ENCODE peak calls at places on chromosome X, in four cellular contexts. A is AG10803; H is activated T-helper 2 cell treated with anti-CD3 and anti-CD28 coated beads, Interferon-gamma antibody, Interleukin-2, Interleukin-4, amounts not matched to agents 10 μg/mL and 5 μg/mL and 100 μg/mL, durations not matched to agents 14 hours and 24 hours and 36 hours; Y is GM03348. O is an unnamed sample.

GRCh38 chrX:101595739-101596419 is 21.9 kb downstream of the ARMCX6 start:
- DNase-seq in Y (peak; percentile 52), H (no peak), A (peak; percentile 79), O (peak; percentile 70)

GRCh38 chrX:39823848-39824247 is 273.9 kb downstream of the BCOR start:
- DNase-seq in H (no peak), A (no peak), Y (no peak), O (no peak)

GRCh38 chrX:100928660-100929613 is at the start of gene XKRX:
- DNase-seq in Y (peak; percentile 44), H (peak; percentile 8), A (no peak), O (no peak)

GRCh38 chrX:51568586-51568985 is 50.1 kb downstream of the CENPVL3 start:
- DNase-seq in Y (peak; percentile 4), A (peak; percentile 33), H (no peak), O (peak; percentile 12)

GRCh38 chrX:8044861-8045434 is 117.7 kb upstream of the PNPLA4 start:
- DNase-seq in A (no peak), Y (no peak), H (no peak), O (no peak)

GRCh38 chrX:2521092-2521926 is 20.5 kb upstream of the DHRSX start:
- DNase-seq in Y (no peak), H (no peak), A (peak; percentile 37), O (no peak)

GRCh38 chrX:125205084-125205917 is 114.4 kb upstream of the TEX13C start:
- DNase-seq in A (peak; percentile 6), Y (peak; percentile 25), H (no peak), O (peak; percentile 9)

GRCh38 chrX:110915120-110915519 is 119.5 kb upstream of the CHRDL1 start:
- DNase-seq in H (no peak), A (peak; percentile 83), Y (peak; percentile 63), O (peak; percentile 80)

GRCh38 chrX:133054761-133055385 is 42.0 kb downstream of the USP26 start:
- DNase-seq in Y (no peak), A (no peak), H (no peak), O (no peak)